ENCODE peak calls at places on chromosomes 12 and 14, in ten cellular contexts. One of them, this sample, is unnamed.

GRCh38 chr12:2776129-2776806 is 18.5 kb upstream of the FKBP4 start:
- DNase-seq in MM.1S: no peak
- DNase-seq in fibroblast of lung: no peak
- DNase-seq in GM23248: no peak
- DNase-seq in BE2C: no peak
- DNase-seq in left lung: no peak
- DNase-seq in A549: no peak
- DNase-seq in heart left ventricle: no peak
- DNase-seq in right cardiac atrium: no peak
- DNase-seq in neural progenitor cell: no peak
- DNase-seq in this sample: no peak

GRCh38 chr12:96578526-96579125 is 89.2 kb downstream of the CFAP54 start:
- DNase-seq in GM23248: peak; percentile 80
- DNase-seq in neural progenitor cell: peak; percentile 77
- DNase-seq in BE2C: no peak
- DNase-seq in A549: peak; percentile 48
- DNase-seq in left lung: no peak
- DNase-seq in fibroblast of lung: peak; percentile 55
- DNase-seq in MM.1S: peak; percentile 76
- DNase-seq in right cardiac atrium: no peak
- DNase-seq in heart left ventricle: no peak
- DNase-seq in this sample: no peak

GRCh38 chr12:2161478-2161877 is 108.7 kb downstream of the CACNA1C start:
- DNase-seq in BE2C: no peak
- DNase-seq in left lung: no peak
- DNase-seq in GM23248: peak; percentile 33
- DNase-seq in right cardiac atrium: peak; percentile 86
- DNase-seq in MM.1S: no peak
- DNase-seq in A549: no peak
- DNase-seq in neural progenitor cell: no peak
- DNase-seq in heart left ventricle: peak; percentile 79
- DNase-seq in fibroblast of lung: peak; percentile 75
- DNase-seq in this sample: no peak

GRCh38 chr12:13788626-13789025 is 192.8 kb downstream of the GRIN2B start:
- DNase-seq in neural progenitor cell: no peak
- DNase-seq in A549: no peak
- DNase-seq in GM23248: no peak
- DNase-seq in left lung: no peak
- DNase-seq in fibroblast of lung: no peak
- DNase-seq in MM.1S: no peak
- DNase-seq in BE2C: no peak
- DNase-seq in right cardiac atrium: no peak
- DNase-seq in heart left ventricle: no peak
- DNase-seq in this sample: no peak

GRCh38 chr14:26730929-26731618 is 133.2 kb upstream of the NOVA1 start:
- DNase-seq in BE2C: peak; percentile 35
- DNase-seq in A549: no peak
- DNase-seq in GM23248: peak; percentile 30
- DNase-seq in heart left ventricle: no peak
- DNase-seq in neural progenitor cell: peak; percentile 67
- DNase-seq in right cardiac atrium: peak; percentile 8
- DNase-seq in MM.1S: no peak
- DNase-seq in left lung: no peak
- DNase-seq in fibroblast of lung: peak; percentile 5
- DNase-seq in this sample: no peak

GRCh38 chr14:80653951-80654350 is 287.6 kb downstream of the CEP128 start:
- DNase-seq in fibroblast of lung: no peak
- DNase-seq in right cardiac atrium: no peak
- DNase-seq in MM.1S: no peak
- DNase-seq in left lung: no peak
- DNase-seq in heart left ventricle: no peak
- DNase-seq in neural progenitor cell: no peak
- DNase-seq in GM23248: peak; percentile 18
- DNase-seq in BE2C: no peak
- DNase-seq in A549: no peak
- DNase-seq in this sample: no peak

GRCh38 chr12:8948711-8949524 is 527 bp downstream of the M6PR start:
- DNase-seq in right cardiac atrium: no peak
- DNase-seq in GM23248: peak; percentile 84
- DNase-seq in A549: peak; percentile 28
- DNase-seq in heart left ventricle: no peak
- DNase-seq in fibroblast of lung: peak; percentile 23
- DNase-seq in left lung: peak; percentile 31
- DNase-seq in neural progenitor cell: peak; percentile 75
- DNase-seq in MM.1S: peak; percentile 27
- DNase-seq in BE2C: no peak
- DNase-seq in this sample: no peak

GRCh38 chr12:3950714-3951320 is 77.6 kb upstream of the PARP11 start:
- DNase-seq in right cardiac atrium: no peak
- DNase-seq in MM.1S: no peak
- DNase-seq in fibroblast of lung: no peak
- DNase-seq in left lung: no peak
- DNase-seq in A549: no peak
- DNase-seq in GM23248: no peak
- DNase-seq in neural progenitor cell: no peak
- DNase-seq in BE2C: no peak
- DNase-seq in heart left ventricle: no peak
- DNase-seq in this sample: no peak

GRCh38 chr14:71228711-71229110 is 321.5 kb downstream of the PCNX1 start:
- DNase-seq in A549: no peak
- DNase-seq in MM.1S: no peak
- DNase-seq in left lung: no peak
- DNase-seq in heart left ventricle: no peak
- DNase-seq in GM23248: peak; percentile 10
- DNase-seq in BE2C: no peak
- DNase-seq in neural progenitor cell: no peak
- DNase-seq in fibroblast of lung: no peak
- DNase-seq in right cardiac atrium: no peak
- DNase-seq in this sample: no peak

GRCh38 chr12:110786012-110786411 is 43.3 kb upstream of the PPP1CC start:
- DNase-seq in MM.1S: no peak
- DNase-seq in GM23248: no peak
- DNase-seq in fibroblast of lung: no peak
- DNase-seq in BE2C: no peak
- DNase-seq in heart left ventricle: no peak
- DNase-seq in right cardiac atrium: no peak
- DNase-seq in left lung: no peak
- DNase-seq in A549: no peak
- DNase-seq in neural progenitor cell: no peak
- DNase-seq in this sample: no peak

GRCh38 chr14:105439710-105440553 is 20.3 kb downstream of the MTA1 start:
- DNase-seq in fibroblast of lung: no peak
- DNase-seq in BE2C: peak; percentile 77
- DNase-seq in GM23248: peak; percentile 60
- DNase-seq in neural progenitor cell: no peak
- DNase-seq in A549: peak; percentile 60
- DNase-seq in MM.1S: no peak
- DNase-seq in heart left ventricle: peak; percentile 58
- DNase-seq in right cardiac atrium: peak; percentile 23
- DNase-seq in left lung: no peak
- DNase-seq in this sample: no peak

GRCh38 chr14:105436402-105436801 is 16.8 kb downstream of the MTA1 start:
- DNase-seq in left lung: no peak
- DNase-seq in heart left ventricle: no peak
- DNase-seq in right cardiac atrium: no peak
- DNase-seq in A549: no peak
- DNase-seq in MM.1S: no peak
- DNase-seq in neural progenitor cell: no peak
- DNase-seq in BE2C: no peak
- DNase-seq in fibroblast of lung: no peak
- DNase-seq in GM23248: no peak
- DNase-seq in this sample: no peak

GRCh38 chr14:105439179-105439578 is 19.6 kb downstream of the MTA1 start:
- DNase-seq in A549: no peak
- DNase-seq in fibroblast of lung: no peak
- DNase-seq in neural progenitor cell: no peak
- DNase-seq in GM23248: no peak
- DNase-seq in BE2C: peak; percentile 6
- DNase-seq in heart left ventricle: peak; percentile 47
- DNase-seq in right cardiac atrium: no peak
- DNase-seq in MM.1S: no peak
- DNase-seq in left lung: no peak
- DNase-seq in this sample: no peak

GRCh38 chr14:105436891-105437722 is 17.5 kb downstream of the MTA1 start:
- DNase-seq in fibroblast of lung: no peak
- DNase-seq in right cardiac atrium: no peak
- DNase-seq in BE2C: peak; percentile 7
- DNase-seq in A549: no peak
- DNase-seq in heart left ventricle: peak; percentile 44
- DNase-seq in GM23248: no peak
- DNase-seq in MM.1S: no peak
- DNase-seq in neural progenitor cell: no peak
- DNase-seq in left lung: no peak
- DNase-seq in this sample: no peak

GRCh38 chr14:105437723-105438500 is 18.3 kb downstream of the MTA1 start:
- DNase-seq in GM23248: no peak
- DNase-seq in neural progenitor cell: no peak
- DNase-seq in right cardiac atrium: peak; percentile 12
- DNase-seq in MM.1S: no peak
- DNase-seq in BE2C: no peak
- DNase-seq in A549: no peak
- DNase-seq in fibroblast of lung: no peak
- DNase-seq in heart left ventricle: peak; percentile 53
- DNase-seq in left lung: no peak
- DNase-seq in this sample: no peak
- H3K4me1 ChIP-seq in GM23248: no peaks in the 10 kb centered on the region
- H3K4me1 ChIP-seq in neural progenitor cell: no peaks in the 10 kb centered on the region
- H3K4me1 ChIP-seq in right cardiac atrium: no peaks in the 10 kb centered on the region
- H3K4me1 ChIP-seq in MM.1S: no peaks in the 10 kb centered on the region
- H3K4me1 ChIP-seq in BE2C: no peaks in the 10 kb centered on the region
- H3K4me1 ChIP-seq in A549: no peaks in the 10 kb centered on the region
- H3K4me1 ChIP-seq in fibroblast of lung: no peaks in the 10 kb centered on the region
- H3K4me1 ChIP-seq in heart left ventricle: no peaks in the 10 kb centered on the region
- H3K4me1 ChIP-seq in left lung: no peaks in the 10 kb centered on the region
- H3K4me1 ChIP-seq in this sample: no peaks in the 10 kb centered on the region

GRCh38 chr12:104280111-104280510 is 23.4 kb upstream of the EID3 start:
- DNase-seq in MM.1S: no peak
- DNase-seq in neural progenitor cell: no peak
- DNase-seq in BE2C: no peak
- DNase-seq in A549: peak; percentile 36
- DNase-seq in left lung: no peak
- DNase-seq in right cardiac atrium: no peak
- DNase-seq in heart left ventricle: no peak
- DNase-seq in fibroblast of lung: peak; percentile 33
- DNase-seq in GM23248: peak; percentile 29
- DNase-seq in this sample: no peak
- H3K4me3 ChIP-seq in MM.1S: no peak overlapping the region
- H3K4me3 ChIP-seq in neural progenitor cell: no peak overlapping the region
- H3K4me3 ChIP-seq in BE2C: no peak overlapping the region
- H3K4me3 ChIP-seq in A549: peak overlapping the region; percentile 1
- H3K4me3 ChIP-seq in left lung: no peak overlapping the region
- H3K4me3 ChIP-seq in right cardiac atrium: no peak overlapping the region
- H3K4me3 ChIP-seq in heart left ventricle: no peak overlapping the region
- H3K4me3 ChIP-seq in fibroblast of lung: peak overlapping the region; percentile 0
- H3K4me3 ChIP-seq in GM23248: peak overlapping the region; percentile 39
- H3K4me3 ChIP-seq in this sample: no peak overlapping the region

GRCh38 chr14:104696671-104697316 is 7.4 kb downstream of the INF2 start:
- DNase-seq in fibroblast of lung: no peak
- DNase-seq in neural progenitor cell: no peak
- DNase-seq in GM23248: no peak
- DNase-seq in left lung: no peak
- DNase-seq in A549: no peak
- DNase-seq in MM.1S: no peak
- DNase-seq in BE2C: no peak
- DNase-seq in heart left ventricle: no peak
- DNase-seq in right cardiac atrium: peak; percentile 22
- DNase-seq in this sample: no peak

GRCh38 chr14:104693482-104694431 is 4.3 kb downstream of the INF2 start:
- DNase-seq in left lung: no peak
- DNase-seq in neural progenitor cell: no peak
- DNase-seq in GM23248: no peak
- DNase-seq in right cardiac atrium: peak; percentile 33
- DNase-seq in A549: no peak
- DNase-seq in MM.1S: no peak
- DNase-seq in BE2C: no peak
- DNase-seq in heart left ventricle: peak; percentile 64
- DNase-seq in fibroblast of lung: no peak
- DNase-seq in this sample: no peak

GRCh38 chr14:104694475-104694950 is 5.1 kb downstream of the INF2 start:
- DNase-seq in fibroblast of lung: no peak
- DNase-seq in GM23248: no peak
- DNase-seq in A549: no peak
- DNase-seq in right cardiac atrium: no peak
- DNase-seq in left lung: no peak
- DNase-seq in neural progenitor cell: no peak
- DNase-seq in MM.1S: no peak
- DNase-seq in BE2C: no peak
- DNase-seq in heart left ventricle: peak; percentile 63
- DNase-seq in this sample: no peak

GRCh38 chr14:104695660-104696000 is 6.2 kb downstream of the INF2 start:
- DNase-seq in GM23248: no peak
- DNase-seq in left lung: no peak
- DNase-seq in A549: no peak
- DNase-seq in right cardiac atrium: no peak
- DNase-seq in MM.1S: no peak
- DNase-seq in fibroblast of lung: no peak
- DNase-seq in BE2C: no peak
- DNase-seq in neural progenitor cell: no peak
- DNase-seq in heart left ventricle: no peak
- DNase-seq in this sample: no peak

DNA sequence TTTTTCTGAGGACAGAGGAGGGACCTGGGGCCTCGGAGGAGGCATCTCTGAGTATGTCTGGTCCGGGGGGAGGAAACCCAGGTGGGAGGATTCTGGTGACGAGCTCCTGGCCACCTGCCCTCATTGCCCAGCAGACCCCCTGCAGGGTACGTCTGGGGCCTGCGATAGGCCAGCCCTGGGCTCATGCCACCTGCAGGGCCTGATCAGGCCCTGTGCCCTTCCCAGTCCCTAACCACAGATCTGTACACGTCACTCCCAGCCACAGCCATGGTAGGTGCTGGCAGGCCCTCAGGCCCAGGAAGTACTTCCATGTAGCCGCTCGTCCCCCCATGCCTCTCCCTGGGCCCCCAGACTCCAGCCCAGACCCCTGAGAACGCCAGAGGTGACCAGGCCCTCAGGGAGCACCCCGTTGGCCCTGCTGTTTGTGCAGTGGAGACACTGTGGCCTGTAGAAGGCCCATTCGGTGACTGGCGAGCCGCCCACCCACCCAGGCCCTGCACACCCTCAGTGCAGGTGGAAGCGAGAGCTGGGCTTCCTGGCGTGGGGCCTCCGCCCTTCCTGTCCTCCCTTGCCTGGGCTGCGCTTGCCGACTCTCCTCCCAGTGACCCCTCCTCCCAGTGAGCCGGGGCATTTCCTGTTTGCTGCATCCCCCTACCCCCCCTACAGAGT is 5.7 kb downstream of the INF2 start:
- DNase-seq in heart left ventricle: no peak
- DNase-seq in neural progenitor cell: no peak
- DNase-seq in GM23248: no peak
- DNase-seq in left lung: no peak
- DNase-seq in A549: no peak
- DNase-seq in fibroblast of lung: peak; percentile 56
- DNase-seq in MM.1S: no peak
- DNase-seq in right cardiac atrium: no peak
- DNase-seq in BE2C: no peak
- DNase-seq in this sample: no peak
- H3K4me1 ChIP-seq in heart left ventricle: peaks cover 78% of the 10 kb centered on the region
- H3K4me1 ChIP-seq in neural progenitor cell: peaks cover 34% of the 10 kb centered on the region
- H3K4me1 ChIP-seq in GM23248: peaks cover 13% of the 10 kb centered on the region
- H3K4me1 ChIP-seq in left lung: peaks cover 91% of the 10 kb centered on the region
- H3K4me1 ChIP-seq in A549: peaks cover 95% of the 10 kb centered on the region
- H3K4me1 ChIP-seq in fibroblast of lung: peaks cover 40% of the 10 kb centered on the region
- H3K4me1 ChIP-seq in MM.1S: no peaks in the 10 kb centered on the region
- H3K4me1 ChIP-seq in right cardiac atrium: peaks cover 21% of the 10 kb centered on the region
- H3K4me1 ChIP-seq in BE2C: peaks cover 11% of the 10 kb centered on the region
- H3K4me1 ChIP-seq in this sample: peaks cover 94% of the 10 kb centered on the region

GRCh38 chr14:105196228-105196960 is 15.3 kb upstream of the NUDT14 start:
- DNase-seq in heart left ventricle: peak; percentile 86
- DNase-seq in right cardiac atrium: peak; percentile 69
- DNase-seq in neural progenitor cell: peak; percentile 96
- DNase-seq in BE2C: no peak
- DNase-seq in MM.1S: no peak
- DNase-seq in fibroblast of lung: no peak
- DNase-seq in GM23248: no peak
- DNase-seq in left lung: no peak
- DNase-seq in A549: no peak
- DNase-seq in this sample: no peak
- H3K4me3 ChIP-seq in heart left ventricle: peak overlapping the region; percentile 36
- H3K4me3 ChIP-seq in right cardiac atrium: no peak overlapping the region
- H3K4me3 ChIP-seq in neural progenitor cell: peak overlapping the region; percentile 46
- H3K4me3 ChIP-seq in BE2C: no peak overlapping the region
- H3K4me3 ChIP-seq in MM.1S: no peak overlapping the region
- H3K4me3 ChIP-seq in fibroblast of lung: no peak overlapping the region
- H3K4me3 ChIP-seq in GM23248: no peak overlapping the region
- H3K4me3 ChIP-seq in left lung: no peak overlapping the region
- H3K4me3 ChIP-seq in A549: no peak overlapping the region
- H3K4me3 ChIP-seq in this sample: no peak overlapping the region

This sample was measured in esophagus squamous epithelium.